ENCODE peak calls at places on chromosomes 13 and 19, in five cellular contexts. W is fibroblast of lung, N is left lung, I is A549, F is ovary. X is an unnamed sample.

GRCh38 chr13:69324109-69324886 is 783.3 kb upstream of the ATXN8OS start:
- DNase-seq in W (peak), N (no peak), I (no peak), F (no peak), X (no peak)

GRCh38 chr19:51691122-51692064 is 1.7 kb upstream of the SPACA6 start:
- DNase-seq in W (peak), N (no peak), I (no peak), F (no peak), X (no peak)

GRCh38 chr13:106503730-106504129 is 31.7 kb downstream of the EFNB2 start:
- DNase-seq in W (peak), N (no peak), I (no peak), F (no peak), X (no peak)

GRCh38 chr13:97586941-97587340 is 153.0 kb downstream of the RAP2A start:
- DNase-seq in W (no peak), N (no peak), I (no peak), F (no peak), X (no peak)

GRCh38 chr13:77859450-77859849 is 59.2 kb downstream of the EDNRB start:
- DNase-seq in W (peak), N (no peak), I (no peak), F (peak), X (no peak)

GRCh38 chr19:8336072-8336569 is 6.9 kb downstream of the KANK3 start:
- DNase-seq in W (no peak), N (no peak), I (no peak), F (no peak), X (no peak)

GRCh38 chr19:48244289-48244688 is 11.4 kb downstream of the CARD8 start:
- DNase-seq in W (peak), N (no peak), I (no peak), F (no peak), X (no peak)

GRCh38 chr13:44022196-44022595 is 142.5 kb downstream of the LACC1 start:
- DNase-seq in W (peak), N (no peak), I (no peak), F (no peak), X (no peak)

GRCh38 chr13:24927810-24928404 is 163.9 kb downstream of the RNF17 start:
- DNase-seq in W (no peak), N (no peak), I (no peak), F (no peak), X (no peak)

GRCh38 chr19:4467835-4468234 is 4.3 kb upstream of the HDGFL2 start:
- DNase-seq in W (no peak), N (no peak), I (no peak), F (no peak), X (no peak)

GRCh38 chr13:29594310-29594709 is 1.2 kb downstream of the SLC7A1 start:
- DNase-seq in W (peak), N (no peak), I (peak), F (peak), X (peak)

GRCh38 chr19:10402441-10403038 is 802 bp downstream of the CDC37 start:
- DNase-seq in W (peak), N (peak), I (no peak), F (no peak), X (no peak)

GRCh38 chr19:10116085-10116865 is 3.4 kb downstream of the EIF3G start:
- DNase-seq in W (no peak), N (no peak), I (no peak), F (no peak), X (no peak)

GRCh38 chr13:46759861-46760260 is 37.1 kb downstream of the ESD start:
- DNase-seq in W (no peak), N (no peak), I (no peak), F (no peak), X (no peak)

GRCh38 chr13:75550159-75550567 is 572 bp downstream of the UCHL3 start:
- DNase-seq in W (peak), N (no peak), I (peak), F (no peak), X (no peak)

GRCh38 chr13:21043898-21044297 is 17.5 kb downstream of the LATS2 start:
- DNase-seq in W (peak), N (no peak), I (no peak), F (no peak), X (no peak)

GRCh38 chr13:48492123-48493075 is 40.5 kb downstream of the RCBTB2 start:
- DNase-seq in W (no peak), N (peak), I (no peak), F (peak), X (no peak)

GRCh38 chr13:88701551-88701950 is 1030.4 kb downstream of the SLITRK5 start:
- DNase-seq in W (no peak), N (no peak), I (no peak), F (no peak), X (no peak)

GRCh38 chr13:75661443-75661842 is 25.3 kb downstream of the LMO7 start:
- DNase-seq in W (no peak), N (no peak), I (no peak), F (no peak), X (no peak)

GRCh38 chr13:23963184-23963931 is 66.1 kb upstream of the C1QTNF9B start:
- DNase-seq in W (no peak), N (no peak), I (no peak), F (no peak), X (no peak)

GRCh38 chr13:27622102-27622820 is 569 bp downstream of the POLR1D start:
- DNase-seq in W (no peak), N (no peak), I (no peak), F (no peak), X (no peak)

GRCh38 chr13:112435973-112436372 is 59.8 kb downstream of the SPACA7 start:
- DNase-seq in W (no peak), N (no peak), I (no peak), F (no peak), X (no peak)

GRCh38 chr13:28138756-28139470 is 568 bp downstream of the PAN3 start:
- DNase-seq in W (peak), N (peak), I (peak), F (peak), X (peak)

GRCh38 chr13:113096052-113096744 is 9.4 kb upstream of the F7 start:
- DNase-seq in W (no peak), N (no peak), I (no peak), F (no peak), X (no peak)

GRCh38 chr13:26327905-26328304 is 74.0 kb downstream of the CDK8 start:
- DNase-seq in W (peak), N (no peak), I (no peak), F (no peak), X (no peak)

GRCh38 chr13:21884965-21885567 is 214.2 kb downstream of the FGF9 start:
- DNase-seq in W (no peak), N (no peak), I (no peak), F (no peak), X (no peak)

GRCh38 chr19:40453151-40453735 is 9.1 kb upstream of the SERTAD3 start:
- DNase-seq in W (no peak), N (no peak), I (no peak), F (no peak), X (no peak)

GRCh38 chr13:45916036-45916435 is 64.5 kb upstream of the SIAH3 start:
- DNase-seq in W (no peak), N (no peak), I (no peak), F (no peak), X (no peak)

GRCh38 chr13:95367309-95367843 is 66.1 kb upstream of the ABCC4 start:
- DNase-seq in W (no peak), N (no peak), I (no peak), F (no peak), X (no peak)

GRCh38 chr19:7907122-7907521 is 3.4 kb downstream of the MAP2K7 start:
- DNase-seq in W (no peak), N (no peak), I (no peak), F (no peak), X (no peak)

GRCh38 chr19:7506385-7507328 is 9.2 kb upstream of the ZNF358 start:
- DNase-seq in W (peak), N (peak), I (peak), F (no peak), X (peak)

GRCh38 chr19:55028757-55029156 is 9.3 kb downstream of the GP6 start:
- DNase-seq in W (no peak), N (no peak), I (no peak), F (no peak), X (no peak)

GRCh38 chr19:18848860-18849661 is 17.3 kb downstream of the UPF1 start:
- DNase-seq in W (no peak), N (peak), I (no peak), F (peak), X (no peak)

GRCh38 chr13:97005631-97006262 is 11.5 kb upstream of the OXGR1 start:
- DNase-seq in W (peak), N (no peak), I (no peak), F (no peak), X (no peak)

GRCh38 chr13:94362411-94362909 is 117.0 kb downstream of the DCT start:
- DNase-seq in W (peak), N (no peak), I (peak), F (peak), X (peak)

GRCh38 chr13:29679357-29680050 is 84.0 kb upstream of the SLC7A1 start:
- DNase-seq in W (peak), N (no peak), I (no peak), F (peak), X (no peak)

GRCh38 chr19:16418597-16418962 is 53.2 kb downstream of the EPS15L1 start:
- DNase-seq in W (no peak), N (no peak), I (no peak), F (no peak), X (no peak)
- TF ChIP-seq CTCF in W (no peak), N (no peak), I (no peak), F (no peak), X (no peak)

GRCh38 chr19:43812689-43813088 is 10.4 kb upstream of the LYPD5 start:
- DNase-seq in W (no peak), N (no peak), I (no peak), F (no peak), X (no peak)

GRCh38 chr19:43811833-43812232 is 9.6 kb upstream of the LYPD5 start:
- DNase-seq in W (no peak), N (no peak), I (no peak), F (no peak), X (no peak)

GRCh38 chr19:43807651-43808050 is 5.4 kb upstream of the LYPD5 start:
- DNase-seq in W (no peak), N (no peak), I (no peak), F (no peak), X (no peak)

GRCh38 chr19:43812259-43812658 is 10.0 kb upstream of the LYPD5 start:
- DNase-seq in W (no peak), N (no peak), I (no peak), F (no peak), X (no peak)

DNA sequence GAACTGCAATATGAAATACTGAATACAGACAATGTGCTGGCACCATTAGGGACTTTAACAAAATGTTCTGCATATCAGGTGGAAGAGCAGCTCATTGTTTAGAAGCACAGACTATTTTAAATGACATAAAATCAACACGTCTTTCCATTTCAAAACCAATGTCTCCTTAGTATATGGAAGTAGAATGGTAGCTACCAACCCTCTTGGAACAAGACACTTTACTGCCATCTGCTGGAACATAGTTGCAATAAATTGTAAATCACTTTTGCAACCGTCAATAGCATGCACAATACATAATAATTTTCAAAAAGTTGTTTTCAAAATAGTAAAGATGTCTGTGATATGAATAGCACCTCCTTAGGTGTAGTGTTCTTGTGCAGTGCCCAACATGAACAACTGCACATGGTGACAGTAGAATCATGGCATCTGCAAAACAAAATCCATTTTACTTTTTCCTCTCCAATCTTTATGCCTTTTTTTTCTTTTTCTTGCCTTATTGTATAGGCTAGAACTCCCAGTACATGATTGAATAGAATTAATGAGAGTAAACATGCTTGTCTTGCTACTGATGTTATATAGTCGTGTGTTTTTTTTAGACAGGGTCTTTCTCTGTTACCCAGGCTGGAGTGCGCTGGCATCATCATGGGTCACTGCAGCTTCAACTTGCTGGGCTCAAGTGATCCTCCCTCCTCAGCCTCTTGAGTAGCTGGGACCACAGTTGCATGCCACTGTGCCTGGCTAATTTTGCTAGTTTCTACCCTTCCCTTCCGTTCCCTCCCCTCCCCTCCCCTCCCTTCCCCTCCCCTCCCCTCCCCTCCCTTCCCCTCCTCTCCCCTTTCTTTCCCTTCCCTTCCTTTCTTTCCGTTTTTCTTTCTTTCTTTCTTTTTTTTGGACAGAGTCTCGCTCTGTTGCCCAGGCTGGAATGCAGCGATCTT is 7.8 kb upstream of the LYPD5 start:
- DNase-seq in W (peak), N (no peak), I (peak), F (no peak), X (no peak)
- TF ChIP-seq CTCF in W (peak), N (peak), I (peak), F (peak), X (peak)

GRCh38 chr19:38373907-38374331 is 452 bp upstream of the PSMD8 start:
- DNase-seq in W (no peak), N (no peak), I (no peak), F (no peak), X (no peak)
- TF ChIP-seq CTCF in W (no peak), N (no peak), I (no peak), F (no peak), X (no peak)

GRCh38 chr19:57578487-57579205 is at the start of gene ZNF416:
- DNase-seq in W (peak), N (peak), I (peak), F (peak), X (peak)

GRCh38 chr19:57583104-57583520 is 833 bp upstream of the ZIK1 start:
- DNase-seq in W (no peak), N (no peak), I (no peak), F (no peak), X (no peak)

GRCh38 chr19:57587529-57587928 is 3.6 kb downstream of the ZIK1 start:
- DNase-seq in W (peak), N (no peak), I (no peak), F (no peak), X (no peak)

DNA sequence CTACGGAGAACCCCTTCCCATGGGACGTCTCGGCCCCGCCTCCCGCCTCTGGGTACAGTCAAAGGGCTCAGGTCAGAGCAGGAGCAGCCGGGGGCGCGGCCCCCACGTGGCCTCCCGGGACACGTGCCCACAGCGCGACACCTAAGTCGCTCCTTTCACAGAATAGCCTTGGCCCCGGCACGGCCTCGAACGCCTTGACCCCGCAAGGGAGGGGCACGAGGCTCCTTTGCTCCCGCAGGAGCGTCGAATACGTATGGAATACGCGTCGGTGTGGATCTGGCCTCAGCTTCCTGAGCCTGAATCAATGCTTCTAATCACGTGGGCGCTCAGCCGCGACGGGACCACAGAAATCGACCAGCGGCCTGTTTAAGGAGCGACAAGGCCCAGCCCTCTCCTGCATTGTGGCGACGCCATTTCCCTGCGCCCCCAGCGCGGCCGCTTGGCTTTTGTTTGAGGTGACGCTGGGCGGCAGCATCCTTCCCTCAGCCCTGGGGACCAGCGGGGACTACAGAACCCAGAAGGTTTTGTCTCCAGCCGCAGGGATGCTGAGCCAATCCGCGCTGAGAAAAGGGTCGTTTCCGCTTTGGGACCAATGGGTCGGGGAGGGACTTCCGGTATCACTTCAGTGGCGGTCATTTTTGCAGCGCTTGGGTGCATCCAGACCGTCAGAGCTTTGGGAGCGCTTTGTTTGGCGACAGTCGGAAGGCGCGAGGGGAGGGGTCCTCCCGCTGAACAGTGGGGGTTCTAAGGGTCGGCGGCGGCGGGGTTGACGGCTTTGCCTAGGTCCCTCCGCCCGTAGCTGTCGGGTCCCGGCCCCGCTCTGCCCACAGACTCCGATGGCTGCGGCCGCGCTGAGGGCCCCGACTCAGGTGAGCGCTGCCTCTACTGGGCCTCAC is at the start of gene ZIK1:
- DNase-seq in W (peak), N (peak), I (no peak), F (peak), X (peak)
- TF ChIP-seq CTCF in W (no peak), N (no peak), I (no peak), F (no peak), X (no peak)

GRCh38 chr13:52003551-52003950 is 7.7 kb downstream of the ATP7B start:
- DNase-seq in W (no peak), N (no peak), I (no peak), F (no peak), X (no peak)

GRCh38 chr13:52004508-52005183 is 6.6 kb downstream of the ATP7B start:
- DNase-seq in W (no peak), N (no peak), I (no peak), F (no peak), X (no peak)

GRCh38 chr13:51999525-51999924 is 11.7 kb downstream of the ATP7B start:
- DNase-seq in W (peak), N (peak), I (no peak), F (no peak), X (no peak)

GRCh38 chr13:52001120-52001731 is 10.0 kb downstream of the ATP7B start:
- DNase-seq in W (peak), N (no peak), I (peak), F (no peak), X (no peak)

DNA sequence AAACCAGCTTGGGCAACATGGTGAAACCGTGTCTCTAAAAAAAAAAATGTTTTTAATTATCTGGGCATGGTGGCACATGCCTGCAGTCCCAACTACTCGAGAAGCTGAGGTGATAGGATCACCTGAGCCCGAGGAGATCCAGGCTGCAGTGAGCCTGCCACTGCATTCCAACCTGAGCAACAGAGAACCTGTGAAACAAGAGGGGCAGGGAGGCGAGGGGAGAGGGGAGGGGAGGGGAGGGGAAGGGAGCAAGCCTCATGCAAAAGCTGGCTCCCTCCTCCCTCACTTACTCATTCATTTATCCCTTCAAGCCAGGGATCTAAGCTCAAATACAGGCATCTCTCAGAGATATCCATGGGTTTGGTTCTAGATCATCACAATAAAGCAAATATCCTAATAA is 8.9 kb downstream of the ATP7B start:
- DNase-seq in W (no peak), N (no peak), I (no peak), F (no peak), X (no peak)
- TF ChIP-seq CTCF in W (no peak), N (no peak), I (no peak), F (no peak), X (no peak)

DNA sequence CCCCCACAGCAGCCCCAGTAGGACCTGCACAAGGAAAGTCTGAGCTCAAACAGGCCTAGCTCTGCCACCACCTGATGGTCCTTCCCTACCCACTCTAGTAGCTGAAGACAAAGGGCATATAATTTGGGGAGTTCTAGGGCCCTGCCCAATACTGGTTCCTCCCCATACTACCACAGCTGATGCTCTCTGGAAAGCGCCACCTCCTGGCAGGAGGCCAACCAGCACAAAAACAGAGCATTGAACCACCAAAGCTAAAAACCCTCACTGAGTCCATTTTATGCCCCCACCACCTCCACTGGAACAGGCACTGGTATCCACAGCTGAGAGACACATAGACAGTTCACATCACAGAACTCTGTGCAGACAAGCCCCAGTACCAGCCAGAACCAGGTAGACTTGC is 1276.8 kb downstream of the OLFM4 start:
- DNase-seq in W (no peak), N (no peak), I (no peak), F (no peak), X (no peak)
- TF ChIP-seq CTCF in W (no peak), N (no peak), I (no peak), F (no peak), X (no peak)

GRCh38 chr19:35143231-35143715 is at the start of gene FXYD7:
- DNase-seq in W (no peak), N (no peak), I (no peak), F (no peak), X (no peak)
- TF ChIP-seq CTCF in W (no peak), N (peak), I (peak), F (no peak), X (peak)

GRCh38 chr19:42081584-42082258 is 5.8 kb downstream of the ZNF574 start:
- DNase-seq in W (peak), N (no peak), I (peak), F (no peak), X (no peak)
- TF ChIP-seq CTCF in W (peak), N (no peak), I (peak), F (no peak), X (peak)

GRCh38 chr19:3249408-3249807 is 24.9 kb downstream of the CELF5 start:
- DNase-seq in W (no peak), N (no peak), I (peak), F (no peak), X (no peak)
- TF ChIP-seq CTCF in W (no peak), N (no peak), I (no peak), F (no peak), X (no peak)

GRCh38 chr13:102141625-102142472 is 260.0 kb downstream of the FGF14 start:
- DNase-seq in W (peak), N (no peak), I (peak), F (no peak), X (no peak)
- TF ChIP-seq CTCF in W (peak), N (peak), I (peak), F (no peak), X (peak)

X was measured in neural crest cell.